ENCODE peak calls at places on chromosomes 11 and 22, in seven cellular contexts. W is astrocyte of the spinal cord; U is COR-L47; S is activated CD8-positive, alpha-beta T cell treated with anti-CD3 and anti-CD28 coated beads, Interleukin-2, amount 10 ng/mL, durations not matched to agents 7 days and 5 days; Q is A549; R is GM23248; E is amniotic epithelial cell. X is an unnamed sample.
A peak's percentile ranks its signal among the peaks of the same experiment; 100 is the strongest.

GRCh38 chr22:28589102-28589501 is 90.5 kb downstream of the TTC28 start:
- DNase-seq in Q (no peak), U (no peak), S (no peak), E (no peak), R (no peak), W (no peak), X (no peak)

GRCh38 chr11:44566952-44567875 is 1.8 kb downstream of the CD82 start:
- DNase-seq in R (no peak), Q (no peak), E (peak; percentile 40), S (peak; percentile 51), W (no peak), U (no peak), X (peak; percentile 32)

GRCh38 chr11:107598225-107599139 is 7.5 kb downstream of the ELMOD1 start:
- DNase-seq in E (no peak), U (no peak), Q (peak; percentile 29), R (peak; percentile 54), W (no peak), S (no peak), X (peak; percentile 46)

GRCh38 chr11:133829566-133829965 is 15.7 kb downstream of the SPATA19 start:
- DNase-seq in R (no peak), E (no peak), W (no peak), S (no peak), U (no peak), Q (no peak), X (no peak)

GRCh38 chr11:84854498-84854880 is 772.7 kb downstream of the DLG2 start:
- DNase-seq in S (no peak), E (no peak), U (no peak), Q (no peak), R (no peak), W (no peak), X (no peak)

GRCh38 chr11:116072776-116073175 is 568.6 kb upstream of the CADM1 start:
- DNase-seq in E (no peak), S (no peak), R (no peak), U (no peak), W (no peak), Q (no peak), X (peak; percentile 62)

GRCh38 chr11:45657496-45658260 is 7.7 kb downstream of the CHST1 start:
- DNase-seq in U (no peak), Q (no peak), E (no peak), S (no peak), R (no peak), W (no peak), X (peak; percentile 13)

GRCh38 chr22:25048659-25049657 is 96.4 kb downstream of the KIAA1671 start:
- DNase-seq in S (peak; percentile 83), W (peak; percentile 51), E (peak; percentile 47), R (peak; percentile 69), U (peak; percentile 47), Q (peak; percentile 64), X (peak; percentile 90)

GRCh38 chr11:101436511-101437142 is 147.2 kb downstream of the TRPC6 start:
- DNase-seq in W (peak; percentile 47), R (peak; percentile 58), S (peak; percentile 26), Q (peak; percentile 54), E (peak; percentile 31), U (peak; percentile 62), X (peak; percentile 58)

GRCh38 chr22:21937821-21938070 is 14.9 kb downstream of the PPM1F start:
- DNase-seq in Q (no peak), R (peak; percentile 97), S (no peak), W (no peak), E (peak; percentile 94), U (no peak), X (peak; percentile 68)

GRCh38 chr11:27291954-27292641 is 70.9 kb downstream of the CCDC34 start:
- DNase-seq in Q (no peak), W (no peak), U (no peak), R (peak; percentile 55), S (no peak), E (peak; percentile 6), X (no peak)

GRCh38 chr22:48720662-48721393 is 1106.8 kb downstream of the BRD1 start:
- DNase-seq in W (no peak), S (no peak), R (no peak), Q (no peak), E (no peak), U (no peak), X (peak; percentile 23)

GRCh38 chr11:26976389-26976788 is 17.5 kb upstream of the FIBIN start:
- DNase-seq in W (peak; percentile 86), E (peak; percentile 85), R (peak; percentile 41), Q (no peak), U (no peak), S (no peak), X (no peak)

GRCh38 chr22:27573992-27574391 is 227.6 kb downstream of the MN1 start:
- DNase-seq in R (peak; percentile 26), W (no peak), S (no peak), E (peak; percentile 51), Q (no peak), U (no peak), X (no peak)

GRCh38 chr22:16936625-16937024 is 71.4 kb downstream of the GAB4 start:
- DNase-seq in E (no peak), R (no peak), U (no peak), Q (no peak), S (no peak), W (no peak), X (no peak)

GRCh38 chr22:38411016-38411415 is 44.0 kb downstream of the KCNJ4 start:
- DNase-seq in Q (no peak), W (no peak), E (no peak), S (no peak), R (no peak), U (no peak), X (no peak)

GRCh38 chr22:48486163-48486957 is 1341.3 kb downstream of the BRD1 start:
- DNase-seq in Q (no peak), W (no peak), S (no peak), E (no peak), U (no peak), R (no peak), X (peak; percentile 70)

GRCh38 chr11:29802522-29802921 is 214.3 kb downstream of the KCNA4 start:
- DNase-seq in W (no peak), E (no peak), R (no peak), S (no peak), U (no peak), Q (no peak), X (no peak)